ENCODE peak calls at places on chromosome 20, in five cellular contexts. One of them, this sample, is unnamed.

GRCh38 chr20:43537921-43538854 is 20.6 kb upstream of the SGK2 start:
- DNase-seq in GM12878: no peak
- DNase-seq in A549: peak
- DNase-seq in HCT116: peak
- DNase-seq in HepG2: peak
- DNase-seq in this sample: peak

GRCh38 chr20:49278817-49279676 is 1.2 kb upstream of the ZNFX1 start:
- DNase-seq in GM12878: no peak
- DNase-seq in A549: peak
- DNase-seq in HCT116: no peak
- DNase-seq in HepG2: peak
- DNase-seq in this sample: peak

GRCh38 chr20:23032679-23033078 is 2.4 kb upstream of the SSTR4 start:
- DNase-seq in GM12878: no peak
- DNase-seq in A549: no peak
- DNase-seq in HCT116: no peak
- DNase-seq in HepG2: no peak
- DNase-seq in this sample: no peak

GRCh38 chr20:25570148-25570530 is 15.2 kb downstream of the NINL start:
- DNase-seq in GM12878: no peak
- DNase-seq in A549: no peak
- DNase-seq in HCT116: no peak
- DNase-seq in HepG2: no peak
- DNase-seq in this sample: no peak

GRCh38 chr20:58515240-58516212 is at the start of gene APCDD1L:
- DNase-seq in GM12878: no peak
- DNase-seq in A549: no peak
- DNase-seq in HCT116: no peak
- DNase-seq in HepG2: no peak
- DNase-seq in this sample: no peak

GRCh38 chr20:34172926-34173325 is 60.9 kb upstream of the EIF2S2 start:
- DNase-seq in GM12878: no peak
- DNase-seq in A549: no peak
- DNase-seq in HCT116: no peak
- DNase-seq in HepG2: no peak
- DNase-seq in this sample: no peak

GRCh38 chr20:44961868-44962267 is 1.7 kb upstream of the TOMM34 start:
- DNase-seq in GM12878: no peak
- DNase-seq in A549: no peak
- DNase-seq in HCT116: no peak
- DNase-seq in HepG2: peak
- DNase-seq in this sample: no peak

GRCh38 chr20:45037050-45037449 is 63.9 kb downstream of the KCNS1 start:
- DNase-seq in GM12878: no peak
- DNase-seq in A549: no peak
- DNase-seq in HCT116: no peak
- DNase-seq in HepG2: no peak
- DNase-seq in this sample: no peak

GRCh38 chr20:9035129-9035528 is 33.8 kb upstream of the PLCB4 start:
- DNase-seq in GM12878: no peak
- DNase-seq in A549: peak
- DNase-seq in HCT116: peak
- DNase-seq in HepG2: no peak
- DNase-seq in this sample: peak

GRCh38 chr20:25327521-25328235 is 63.0 kb downstream of the ABHD12 start:
- DNase-seq in GM12878: no peak
- DNase-seq in A549: no peak
- DNase-seq in HCT116: no peak
- DNase-seq in HepG2: no peak
- DNase-seq in this sample: no peak

GRCh38 chr20:62523473-62524203 is 47.8 kb upstream of the GATA5 start:
- DNase-seq in GM12878: no peak
- DNase-seq in A549: no peak
- DNase-seq in HCT116: peak
- DNase-seq in HepG2: peak
- DNase-seq in this sample: peak

GRCh38 chr20:40017765-40018164 is 671.3 kb downstream of the MAFB start:
- DNase-seq in GM12878: no peak
- DNase-seq in A549: no peak
- DNase-seq in HCT116: no peak
- DNase-seq in HepG2: no peak
- DNase-seq in this sample: no peak

GRCh38 chr20:51541189-51542032 is 1.1 kb downstream of the NFATC2 start:
- DNase-seq in GM12878: no peak
- DNase-seq in A549: no peak
- DNase-seq in HCT116: no peak
- DNase-seq in HepG2: peak
- DNase-seq in this sample: peak

GRCh38 chr20:35743693-35744491 is 1.8 kb upstream of the RBM39 start:
- DNase-seq in GM12878: no peak
- DNase-seq in A549: peak
- DNase-seq in HCT116: no peak
- DNase-seq in HepG2: peak
- DNase-seq in this sample: peak

GRCh38 chr20:25320035-25320800 is 70.4 kb downstream of the ABHD12 start:
- DNase-seq in GM12878: no peak
- DNase-seq in A549: no peak
- DNase-seq in HCT116: no peak
- DNase-seq in HepG2: no peak
- DNase-seq in this sample: no peak

GRCh38 chr20:51695574-51696303 is 72.5 kb downstream of the ATP9A start:
- DNase-seq in GM12878: no peak
- DNase-seq in A549: peak
- DNase-seq in HCT116: no peak
- DNase-seq in HepG2: peak
- DNase-seq in this sample: peak

GRCh38 chr20:54272901-54273488 is 65.1 kb downstream of the PFDN4 start:
- DNase-seq in GM12878: no peak
- DNase-seq in A549: no peak
- DNase-seq in HCT116: no peak
- DNase-seq in HepG2: no peak
- DNase-seq in this sample: no peak

GRCh38 chr20:18360601-18361000 is 72.3 kb downstream of the ZNF133 start:
- DNase-seq in GM12878: no peak
- DNase-seq in A549: no peak
- DNase-seq in HCT116: no peak
- DNase-seq in HepG2: no peak
- DNase-seq in this sample: no peak

GRCh38 chr20:41339957-41340326 is 679 bp upstream of the LPIN3 start:
- DNase-seq in GM12878: no peak
- DNase-seq in A549: peak
- DNase-seq in HCT116: peak
- DNase-seq in HepG2: peak
- DNase-seq in this sample: peak

GRCh38 chr20:51654060-51654459 is 111.5 kb upstream of the NFATC2 start:
- DNase-seq in GM12878: no peak
- DNase-seq in A549: no peak
- DNase-seq in HCT116: no peak
- DNase-seq in HepG2: no peak
- DNase-seq in this sample: no peak

GRCh38 chr20:21053002-21053762 is 53.0 kb downstream of the LINC00237 start:
- DNase-seq in GM12878: no peak
- DNase-seq in A549: no peak
- DNase-seq in HCT116: no peak
- DNase-seq in HepG2: peak
- DNase-seq in this sample: peak

GRCh38 chr20:52219441-52219840 is 27.9 kb upstream of the ZFP64 start:
- DNase-seq in GM12878: no peak
- DNase-seq in A549: peak
- DNase-seq in HCT116: no peak
- DNase-seq in HepG2: peak
- DNase-seq in this sample: peak

GRCh38 chr20:23150304-23151007 is 64.3 kb upstream of the CD93 start:
- DNase-seq in GM12878: no peak
- DNase-seq in A549: no peak
- DNase-seq in HCT116: no peak
- DNase-seq in HepG2: no peak
- DNase-seq in this sample: no peak

GRCh38 chr20:25247100-25247665 is 702 bp upstream of the PYGB start:
- DNase-seq in GM12878: no peak
- DNase-seq in A549: peak
- DNase-seq in HCT116: peak
- DNase-seq in HepG2: peak
- DNase-seq in this sample: peak

GRCh38 chr20:35985789-35986188 is 17.4 kb downstream of the CNBD2 start:
- DNase-seq in GM12878: no peak
- DNase-seq in A549: no peak
- DNase-seq in HCT116: no peak
- DNase-seq in HepG2: no peak
- DNase-seq in this sample: no peak

GRCh38 chr20:19593762-19594161 is 164.3 kb upstream of the RIN2 start:
- DNase-seq in GM12878: no peak
- DNase-seq in A549: no peak
- DNase-seq in HCT116: no peak
- DNase-seq in HepG2: no peak
- DNase-seq in this sample: no peak

GRCh38 chr20:1807394-1807793 is 87.8 kb upstream of the SIRPA start:
- DNase-seq in GM12878: no peak
- DNase-seq in A549: no peak
- DNase-seq in HCT116: no peak
- DNase-seq in HepG2: no peak
- DNase-seq in this sample: no peak

GRCh38 chr20:1527923-1528322 is 29.6 kb downstream of the SIRPD start:
- DNase-seq in GM12878: no peak
- DNase-seq in A549: no peak
- DNase-seq in HCT116: no peak
- DNase-seq in HepG2: no peak
- DNase-seq in this sample: no peak

GRCh38 chr20:25382704-25383370 is 7.8 kb downstream of the ABHD12 start:
- DNase-seq in GM12878: no peak
- DNase-seq in A549: no peak
- DNase-seq in HCT116: no peak
- DNase-seq in HepG2: no peak
- DNase-seq in this sample: no peak

GRCh38 chr20:63696311-63696627 is 183 bp upstream of the TNFRSF6B start:
- DNase-seq in GM12878: no peak
- DNase-seq in A549: no peak
- DNase-seq in HCT116: peak
- DNase-seq in HepG2: no peak
- DNase-seq in this sample: peak
- TF ChIP-seq MAX in GM12878: no peak
- TF ChIP-seq MAX in A549: no peak
- TF ChIP-seq MAX in HCT116: no peak
- TF ChIP-seq MAX in HepG2: no peak
- TF ChIP-seq MAX in this sample: peak

DNA sequence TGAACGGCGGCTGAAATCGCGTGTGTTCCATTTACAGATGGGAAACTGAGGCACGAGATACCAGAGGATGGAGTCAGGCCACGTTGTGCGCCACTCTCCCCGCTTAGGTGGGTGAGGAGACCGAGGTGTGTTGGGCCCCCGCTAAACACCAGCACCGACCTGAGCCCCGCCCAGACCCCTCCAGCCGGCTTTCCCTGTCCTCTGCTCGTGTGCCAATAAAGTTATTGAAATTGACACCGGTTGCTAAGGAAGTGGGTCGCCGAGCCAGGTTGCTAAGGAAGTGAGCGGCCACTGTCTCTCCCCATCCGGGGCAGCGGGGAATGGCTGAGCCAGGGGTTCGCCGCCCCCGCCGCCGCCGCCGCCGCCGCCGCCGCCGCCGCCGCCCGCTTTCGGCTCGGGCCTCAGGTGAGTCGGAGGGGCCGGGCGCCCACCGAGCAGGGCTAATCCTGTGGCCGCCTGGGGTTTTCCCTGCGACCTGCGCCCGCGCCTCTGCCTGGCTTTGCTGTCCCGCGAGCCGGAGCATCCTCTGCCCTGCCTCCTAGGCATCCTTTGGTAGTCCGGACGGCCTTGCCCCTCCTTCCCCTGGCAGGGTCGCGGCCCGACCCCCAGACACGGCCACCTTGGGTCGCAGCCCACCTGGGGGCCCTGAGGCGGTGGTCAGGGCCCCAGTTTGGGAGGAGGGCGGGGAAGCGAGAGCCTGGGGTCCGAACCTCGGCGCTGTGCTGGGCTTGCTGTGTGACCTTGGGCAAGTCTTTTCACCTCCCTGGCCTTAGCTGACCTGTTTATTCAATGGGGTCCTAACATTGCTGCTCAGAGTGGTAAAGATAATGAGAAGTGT is at the start of gene KIF3B:
- DNase-seq in GM12878: peak
- DNase-seq in A549: peak
- DNase-seq in HCT116: peak
- DNase-seq in HepG2: peak
- DNase-seq in this sample: peak
- TF ChIP-seq POLR2A in GM12878: peak
- TF ChIP-seq POLR2A in A549: peak
- TF ChIP-seq POLR2A in HCT116: no peak
- TF ChIP-seq POLR2A in HepG2: no peak
- TF ChIP-seq POLR2A in this sample: peak

GRCh38 chr20:37744347-37744746 is 50.5 kb downstream of the CTNNBL1 start:
- DNase-seq in GM12878: no peak
- DNase-seq in A549: no peak
- DNase-seq in HCT116: no peak
- DNase-seq in HepG2: no peak
- DNase-seq in this sample: no peak
- H3K4me3 ChIP-seq in GM12878: no peak
- H3K4me3 ChIP-seq in A549: no peak
- H3K4me3 ChIP-seq in HCT116: no peak
- H3K4me3 ChIP-seq in HepG2: no peak
- H3K4me3 ChIP-seq in this sample: no peak

DNA sequence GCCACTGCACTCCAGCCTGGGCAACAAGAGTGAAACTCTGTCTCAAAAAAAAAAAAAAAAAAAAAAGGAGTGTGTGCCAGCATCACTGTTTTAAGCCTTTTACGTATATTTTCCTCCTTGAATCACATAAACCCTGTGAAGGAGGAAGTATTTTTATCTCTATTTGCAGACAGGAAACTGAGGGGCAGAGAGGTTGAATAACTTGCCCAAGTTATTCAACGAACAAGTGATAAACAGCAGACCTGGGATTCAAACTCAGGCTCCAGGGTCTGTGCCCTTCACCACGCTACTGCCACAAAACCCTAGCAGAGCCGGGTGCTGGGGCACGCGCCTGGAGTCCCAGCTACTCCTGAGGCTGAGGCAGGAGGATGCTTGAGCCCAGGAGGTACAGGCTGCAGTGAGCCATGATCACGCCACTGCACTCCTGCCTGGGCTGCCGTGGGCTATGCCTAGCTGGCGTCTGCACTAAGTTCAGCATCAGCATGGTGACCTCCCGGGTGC is 9.4 kb upstream of the AVP start:
- DNase-seq in GM12878: no peak
- DNase-seq in A549: no peak
- DNase-seq in HCT116: no peak
- DNase-seq in HepG2: no peak
- DNase-seq in this sample: peak
- TF ChIP-seq MAX in GM12878: no peak
- TF ChIP-seq MAX in A549: no peak
- TF ChIP-seq MAX in HCT116: no peak
- TF ChIP-seq MAX in HepG2: no peak
- TF ChIP-seq MAX in this sample: no peak

GRCh38 chr20:46784450-46785127 is 75.1 kb downstream of the SLC2A10 start:
- DNase-seq in GM12878: no peak
- DNase-seq in A549: no peak
- DNase-seq in HCT116: no peak
- DNase-seq in HepG2: peak
- DNase-seq in this sample: no peak
- TF ChIP-seq POLR2A in GM12878: no peak
- TF ChIP-seq POLR2A in A549: no peak
- TF ChIP-seq POLR2A in HCT116: no peak
- TF ChIP-seq POLR2A in HepG2: no peak
- TF ChIP-seq POLR2A in this sample: no peak

GRCh38 chr20:15931897-15932296 is 641.4 kb downstream of the KIF16B start:
- DNase-seq in GM12878: no peak
- DNase-seq in A549: no peak
- DNase-seq in HCT116: no peak
- DNase-seq in HepG2: no peak
- DNase-seq in this sample: no peak
- H3K4me3 ChIP-seq in GM12878: no peak
- H3K4me3 ChIP-seq in A549: no peak
- H3K4me3 ChIP-seq in HCT116: no peak
- H3K4me3 ChIP-seq in HepG2: no peak
- H3K4me3 ChIP-seq in this sample: no peak

This sample was measured in NB4.